ENCODE peak calls at places on chromosomes 3 and 15, in seven cellular contexts. D, W, T, H, Q, X and N are unnamed samples.

GRCh38 chr3:139427283-139428060 is 38.0 kb upstream of the COPB2 start:
- DNase-seq in X (peak), W (peak), D (peak), T (no peak), H (no peak), Q (peak), N (no peak)

GRCh38 chr15:73912030-73912596 is 14.1 kb upstream of the LOXL1 start:
- DNase-seq in Q (no peak), X (no peak), W (no peak), H (no peak), T (no peak), D (no peak), N (no peak)

GRCh38 chr3:142929109-142929508 is 34.4 kb downstream of the PAQR9 start:
- DNase-seq in T (peak), D (no peak), W (peak), H (no peak), X (peak), Q (peak), N (no peak)

GRCh38 chr3:30156586-30157498 is 449.6 kb upstream of the TGFBR2 start:
- DNase-seq in X (no peak), D (no peak), Q (peak), W (no peak), H (no peak), T (no peak), N (no peak)

GRCh38 chr3:32392530-32393302 is 1.1 kb downstream of the CMTM7 start:
- DNase-seq in T (peak), D (peak), X (peak), H (peak), W (peak), Q (peak), N (peak)

GRCh38 chr3:2727566-2728318 is 382.4 kb downstream of the IL5RA start:
- DNase-seq in W (no peak), H (no peak), D (no peak), T (no peak), Q (no peak), X (no peak), N (no peak)

GRCh38 chr3:153001428-153001827 is 160.6 kb upstream of the RAP2B start:
- DNase-seq in W (no peak), X (peak), D (no peak), Q (no peak), T (no peak), H (no peak), N (no peak)

GRCh38 chr3:36954452-36955134 is 9.7 kb upstream of the TRANK1 start:
- DNase-seq in Q (no peak), H (no peak), X (no peak), W (peak), T (no peak), D (no peak), N (no peak)

GRCh38 chr3:80733522-80734176 is 965.9 kb upstream of the ROBO1 start:
- DNase-seq in T (no peak), D (no peak), X (peak), W (peak), Q (peak), H (no peak), N (no peak)

GRCh38 chr3:195071011-195071728 is 199.8 kb downstream of the XXYLT1 start:
- DNase-seq in D (no peak), T (no peak), W (no peak), Q (no peak), H (no peak), X (no peak), N (no peak)

GRCh38 chr3:180624714-180625113 is 22.8 kb downstream of the TTC14 start:
- DNase-seq in X (no peak), H (no peak), Q (no peak), D (no peak), W (no peak), T (no peak), N (no peak)

GRCh38 chr15:91541286-91541685 is 312.2 kb upstream of the SLCO3A1 start:
- DNase-seq in H (no peak), W (no peak), T (no peak), D (no peak), Q (peak), X (peak), N (no peak)

GRCh38 chr3:149487598-149488197 is 13.2 kb downstream of the TM4SF4 start:
- DNase-seq in D (no peak), T (no peak), H (no peak), Q (no peak), W (peak), X (no peak), N (no peak)

GRCh38 chr3:71355862-71356261 is 227.7 kb downstream of the FOXP1 start:
- DNase-seq in W (no peak), D (no peak), Q (no peak), H (no peak), T (no peak), X (no peak), N (no peak)

GRCh38 chr3:145639207-145639606 is 521.8 kb downstream of the PLOD2 start:
- DNase-seq in T (no peak), X (no peak), W (no peak), H (no peak), Q (no peak), D (no peak), N (no peak)

GRCh38 chr3:145639880-145640279 is 521.1 kb downstream of the PLOD2 start:
- DNase-seq in T (no peak), W (no peak), H (no peak), D (no peak), X (no peak), Q (no peak), N (no peak)

DNA sequence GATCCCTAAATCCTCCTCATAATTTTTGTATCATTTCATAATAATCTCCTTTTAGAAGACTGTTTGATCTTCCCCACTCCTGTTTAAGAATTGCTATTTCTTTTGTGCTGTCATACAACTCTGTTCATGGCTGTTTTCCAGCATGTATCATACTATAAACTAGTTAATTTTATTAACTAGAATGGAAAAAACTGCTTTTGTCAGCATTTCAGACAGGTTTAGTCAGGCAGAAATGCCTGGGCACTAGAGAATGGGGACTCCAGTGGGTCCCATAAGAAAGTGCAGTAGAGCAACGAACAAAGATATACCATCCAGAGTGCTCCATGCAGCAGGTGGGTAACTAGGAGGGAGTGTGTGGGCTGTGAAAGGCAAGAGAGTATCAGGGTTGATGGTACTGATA is 523.9 kb downstream of the PLOD2 start:
- DNase-seq in W (no peak), T (no peak), H (no peak), D (no peak), Q (no peak), X (no peak), N (no peak)
- TF ChIP-seq CTCF in W (no peak), T (no peak), H (no peak), D (no peak), Q (no peak), X (no peak), N (no peak)

GRCh38 chr15:77112819-77113569 is 42.1 kb upstream of the TSPAN3 start:
- DNase-seq in H (no peak), T (no peak), Q (no peak), D (no peak), X (no peak), W (no peak), N (no peak)
- TF ChIP-seq CTCF in H (no peak), T (no peak), Q (no peak), D (no peak), X (no peak), W (no peak), N (no peak)

GRCh38 chr3:75242012-75242411 is 422.1 kb upstream of the FRG2C start:
- DNase-seq in D (no peak), W (no peak), T (no peak), Q (no peak), X (no peak), H (no peak), N (no peak)
- TF ChIP-seq CTCF in D (no peak), W (no peak), T (no peak), Q (no peak), X (no peak), H (no peak), N (no peak)

GRCh38 chr3:101796076-101796475 is 17.1 kb downstream of the NXPE3 start:
- DNase-seq in X (no peak), Q (no peak), T (no peak), D (no peak), W (no peak), H (no peak), N (no peak)

DNA sequence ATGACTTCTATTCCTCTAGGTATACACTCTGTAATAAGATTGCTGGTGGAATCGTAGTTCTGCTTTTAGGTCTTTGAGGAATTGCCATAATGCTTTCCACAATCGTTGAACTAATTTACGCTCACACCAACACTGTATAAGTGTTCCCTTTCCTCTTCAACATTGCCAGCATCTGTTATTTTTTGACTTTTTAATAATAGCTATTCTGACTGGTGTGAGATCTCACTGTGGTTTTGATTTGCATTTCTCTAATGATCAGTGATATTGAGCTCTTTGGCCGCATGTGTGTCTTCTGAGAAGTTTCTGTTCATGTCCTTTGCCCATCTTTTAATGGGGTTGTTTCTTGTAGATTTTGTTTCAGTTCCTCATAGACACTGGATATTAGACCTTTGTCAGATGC is 12.8 kb downstream of the NXPE3 start:
- DNase-seq in Q (no peak), W (no peak), X (no peak), D (no peak), T (no peak), H (no peak), N (no peak)
- TF ChIP-seq CTCF in Q (no peak), W (no peak), X (no peak), D (no peak), T (no peak), H (no peak), N (no peak)

GRCh38 chr3:67947808-67948508 is 293.5 kb upstream of the SUCLG2 start:
- DNase-seq in Q (no peak), T (peak), W (peak), X (no peak), D (no peak), H (no peak), N (no peak)
- TF ChIP-seq CTCF in Q (no peak), T (no peak), W (no peak), X (no peak), D (no peak), H (no peak), N (no peak)

GRCh38 chr15:57111002-57111401 is 192.6 kb downstream of the TCF12 start:
- DNase-seq in X (no peak), W (no peak), Q (no peak), H (no peak), T (no peak), D (no peak), N (no peak)
- TF ChIP-seq CTCF in X (no peak), W (no peak), Q (peak), H (no peak), T (no peak), D (peak), N (no peak)

GRCh38 chr15:58677426-58677825 is 72.1 kb downstream of the ADAM10 start:
- DNase-seq in X (no peak), Q (no peak), W (no peak), H (no peak), T (no peak), D (no peak), N (no peak)
- TF ChIP-seq CTCF in X (no peak), Q (no peak), W (no peak), H (no peak), T (no peak), D (peak), N (no peak)